ENCODE peak calls at places on chromosome 14, in ten cellular contexts. P is COR-L47, M is frontal cortex, W is HFFc6, E is GM04503, R is choroid plexus epithelial cell, F is RPMI7951, G is left ventricle myocardium inferior, Y is amygdala, O is posterior vena cava. X is an unnamed sample.

GRCh38 chr14:77681196-77682157 is 26.3 kb downstream of the ALKBH1 start:
- DNase-seq in P (peak; percentile 62), M (no peak), W (peak; percentile 41), E (no peak), R (peak; percentile 35), F (peak; percentile 33), G (no peak), Y (no peak), O (no peak), X (peak; percentile 25)

GRCh38 chr14:68143341-68143807 is 323.8 kb downstream of the RAD51B start:
- DNase-seq in P (no peak), M (no peak), W (peak; percentile 56), E (peak; percentile 73), R (peak; percentile 79), F (peak; percentile 98), G (peak; percentile 80), Y (no peak), O (peak; percentile 89), X (peak; percentile 36)

GRCh38 chr14:54348923-54349615 is 47.7 kb upstream of the CDKN3 start:
- DNase-seq in P (no peak), M (no peak), W (no peak), E (no peak), R (peak; percentile 94), F (no peak), G (peak; percentile 51), Y (no peak), O (peak; percentile 84), X (peak; percentile 23)

GRCh38 chr14:74913986-74914573 is 9.0 kb downstream of the RPS6KL1 start:
- DNase-seq in P (peak; percentile 18), M (peak; percentile 64), W (peak; percentile 60), E (peak; percentile 25), R (peak; percentile 85), F (peak; percentile 58), G (peak; percentile 74), Y (no peak), O (no peak), X (peak; percentile 77)

GRCh38 chr14:54383811-54384210 is 13.0 kb upstream of the CDKN3 start:
- DNase-seq in P (no peak), M (no peak), W (no peak), E (no peak), R (no peak), F (no peak), G (no peak), Y (no peak), O (no peak), X (no peak)

GRCh38 chr14:36019126-36019525 is 157.4 kb downstream of the PTCSC3 start:
- DNase-seq in P (no peak), M (no peak), W (no peak), E (no peak), R (no peak), F (peak; percentile 57), G (no peak), Y (no peak), O (no peak), X (no peak)

GRCh38 chr14:33676135-33676566 is 274.7 kb downstream of the EGLN3 start:
- DNase-seq in P (peak; percentile 62), M (no peak), W (no peak), E (no peak), R (peak; percentile 81), F (peak; percentile 83), G (peak; percentile 20), Y (no peak), O (peak; percentile 63), X (no peak)

GRCh38 chr14:99188721-99189120 is 83.3 kb downstream of the BCL11B start:
- DNase-seq in P (no peak), M (no peak), W (no peak), E (no peak), R (no peak), F (no peak), G (no peak), Y (no peak), O (no peak), X (no peak)

GRCh38 chr14:23120405-23121251 is 1.6 kb upstream of the CEBPE start:
- DNase-seq in P (peak; percentile 78), M (peak; percentile 87), W (peak; percentile 76), E (no peak), R (peak; percentile 91), F (peak; percentile 70), G (peak; percentile 87), Y (peak; percentile 69), O (peak; percentile 96), X (peak; percentile 82)

X was measured in IMR-90.